ENCODE peak calls at places on chromosomes 13 and 19, in four cellular contexts. One of them, this sample, is unnamed.

GRCh38 chr19:8335343-8336071 is 7.6 kb downstream of the KANK3 start:
- DNase-seq in IMR-90: no peak
- DNase-seq in COR-L47: peak
- DNase-seq in NCI-H2081: no peak
- DNase-seq in this sample: no peak

GRCh38 chr13:51323824-51324511 is 15.5 kb upstream of the SERPINE3 start:
- DNase-seq in IMR-90: no peak
- DNase-seq in COR-L47: no peak
- DNase-seq in NCI-H2081: no peak
- DNase-seq in this sample: no peak

GRCh38 chr13:110507678-110508381 is 53.7 kb downstream of the RAB20 start:
- DNase-seq in IMR-90: no peak
- DNase-seq in COR-L47: no peak
- DNase-seq in NCI-H2081: no peak
- DNase-seq in this sample: no peak

GRCh38 chr13:30846844-30847243 is 59.2 kb upstream of the MEDAG start:
- DNase-seq in IMR-90: no peak
- DNase-seq in COR-L47: no peak
- DNase-seq in NCI-H2081: no peak
- DNase-seq in this sample: no peak

GRCh38 chr13:46607768-46608553 is 55.0 kb downstream of the LRCH1 start:
- DNase-seq in IMR-90: no peak
- DNase-seq in COR-L47: no peak
- DNase-seq in NCI-H2081: no peak
- DNase-seq in this sample: no peak

GRCh38 chr13:79037197-79037596 is 368.9 kb downstream of the RBM26 start:
- DNase-seq in IMR-90: no peak
- DNase-seq in COR-L47: no peak
- DNase-seq in NCI-H2081: no peak
- DNase-seq in this sample: no peak

GRCh38 chr19:6639439-6639838 is 30.5 kb downstream of the TNFSF14 start:
- DNase-seq in IMR-90: no peak
- DNase-seq in COR-L47: no peak
- DNase-seq in NCI-H2081: no peak
- DNase-seq in this sample: no peak

GRCh38 chr19:42233106-42233505 is 9.3 kb downstream of the GSK3A start:
- DNase-seq in IMR-90: no peak
- DNase-seq in COR-L47: no peak
- DNase-seq in NCI-H2081: no peak
- DNase-seq in this sample: no peak

GRCh38 chr19:38862321-38863059 is 12.7 kb upstream of the HNRNPL start:
- DNase-seq in IMR-90: no peak
- DNase-seq in COR-L47: peak
- DNase-seq in NCI-H2081: no peak
- DNase-seq in this sample: no peak

GRCh38 chr13:41746259-41746658 is 214.7 kb downstream of the VWA8 start:
- DNase-seq in IMR-90: peak
- DNase-seq in COR-L47: no peak
- DNase-seq in NCI-H2081: no peak
- DNase-seq in this sample: no peak

GRCh38 chr19:16217671-16218464 is 20.2 kb downstream of the AP1M1 start:
- DNase-seq in IMR-90: no peak
- DNase-seq in COR-L47: no peak
- DNase-seq in NCI-H2081: no peak
- DNase-seq in this sample: no peak

GRCh38 chr13:40060318-40061007 is 405.0 kb downstream of the COG6 start:
- DNase-seq in IMR-90: no peak
- DNase-seq in COR-L47: no peak
- DNase-seq in NCI-H2081: no peak
- DNase-seq in this sample: peak

GRCh38 chr19:46944918-46945628 is 74.6 kb upstream of the NPAS1 start:
- DNase-seq in IMR-90: peak
- DNase-seq in COR-L47: no peak
- DNase-seq in NCI-H2081: no peak
- DNase-seq in this sample: no peak

GRCh38 chr19:29293736-29294342 is 80.9 kb upstream of the UQCRFS1 start:
- DNase-seq in IMR-90: no peak
- DNase-seq in COR-L47: no peak
- DNase-seq in NCI-H2081: no peak
- DNase-seq in this sample: no peak

GRCh38 chr19:34962945-34963530 is 991 bp downstream of the ZNF792 start:
- DNase-seq in IMR-90: peak
- DNase-seq in COR-L47: no peak
- DNase-seq in NCI-H2081: no peak
- DNase-seq in this sample: no peak

GRCh38 chr19:34094960-34095359 is 77.3 kb upstream of the LSM14A start:
- DNase-seq in IMR-90: no peak
- DNase-seq in COR-L47: no peak
- DNase-seq in NCI-H2081: no peak
- DNase-seq in this sample: no peak

GRCh38 chr19:47095707-47096704 is 17.6 kb downstream of the ZC3H4 start:
- DNase-seq in IMR-90: no peak
- DNase-seq in COR-L47: no peak
- DNase-seq in NCI-H2081: no peak
- DNase-seq in this sample: no peak

GRCh38 chr13:32211788-32212187 is 103.4 kb downstream of the ZAR1L start:
- DNase-seq in IMR-90: peak
- DNase-seq in COR-L47: no peak
- DNase-seq in NCI-H2081: no peak
- DNase-seq in this sample: no peak

GRCh38 chr13:76129305-76130040 is 493.3 kb downstream of the LMO7 start:
- DNase-seq in IMR-90: no peak
- DNase-seq in COR-L47: no peak
- DNase-seq in NCI-H2081: no peak
- DNase-seq in this sample: no peak

GRCh38 chr13:90320663-90321062 is 1026.8 kb upstream of the MIR17HG start:
- DNase-seq in IMR-90: no peak
- DNase-seq in COR-L47: no peak
- DNase-seq in NCI-H2081: no peak
- DNase-seq in this sample: no peak

GRCh38 chr13:51519839-51520238 is 64.4 kb upstream of the WDFY2 start:
- DNase-seq in IMR-90: peak
- DNase-seq in COR-L47: no peak
- DNase-seq in NCI-H2081: no peak
- DNase-seq in this sample: no peak

GRCh38 chr13:97434417-97435296 is 688 bp downstream of the RAP2A start:
- DNase-seq in IMR-90: peak
- DNase-seq in COR-L47: peak
- DNase-seq in NCI-H2081: no peak
- DNase-seq in this sample: no peak

GRCh38 chr19:32674153-32674958 is 624 bp downstream of the ANKRD27 start:
- DNase-seq in IMR-90: no peak
- DNase-seq in COR-L47: no peak
- DNase-seq in NCI-H2081: no peak
- DNase-seq in this sample: no peak

GRCh38 chr13:45623516-45624090 is 8.1 kb upstream of the ERICH6B start:
- DNase-seq in IMR-90: peak
- DNase-seq in COR-L47: no peak
- DNase-seq in NCI-H2081: peak
- DNase-seq in this sample: peak